ENCODE peak calls at places on chromosomes 1 and 21, in four cellular contexts. U, J, E and I are unnamed samples.

GRCh38 chr1:44842763-44843655 is at the start of gene PTCH2:
- DNase-seq in J (peak), E (peak), U (peak), I (no peak)

GRCh38 chr1:153565529-153566374 is at the start of gene S100A2:
- DNase-seq in E (no peak), J (peak), U (no peak), I (peak)

GRCh38 chr1:237390798-237391197 is 348.8 kb downstream of the RYR2 start:
- DNase-seq in J (no peak), U (no peak), E (no peak), I (no peak)

GRCh38 chr1:201903135-201903534 is 14.4 kb downstream of the SHISA4 start:
- DNase-seq in E (peak), J (no peak), U (no peak), I (peak)

GRCh38 chr1:155170101-155170785 is 2.9 kb downstream of the KRTCAP2 start:
- DNase-seq in U (no peak), J (no peak), E (no peak), I (no peak)

GRCh38 chr1:2979191-2980072 is 41.8 kb upstream of the ACTRT2 start:
- DNase-seq in E (no peak), U (no peak), J (no peak), I (no peak)

GRCh38 chr1:171998711-171999110 is 157.4 kb downstream of the DNM3 start:
- DNase-seq in U (no peak), J (no peak), E (no peak), I (no peak)

GRCh38 chr1:48048064-48048463 is 50.9 kb upstream of the TRABD2B start:
- DNase-seq in U (no peak), E (no peak), J (no peak), I (no peak)

GRCh38 chr1:62687421-62687902 is 724 bp downstream of the DOCK7 start:
- DNase-seq in U (no peak), J (peak), E (no peak), I (no peak)

GRCh38 chr1:223243441-223244050 is 100.5 kb upstream of the TLR5 start:
- DNase-seq in U (no peak), J (no peak), E (no peak), I (no peak)

GRCh38 chr1:912740-913301 is 10.9 kb upstream of the SAMD11 start:
- DNase-seq in J (peak), E (no peak), U (peak), I (no peak)

GRCh38 chr21:35963920-35964451 is 96.3 kb downstream of the SETD4 start:
- DNase-seq in J (no peak), E (no peak), U (no peak), I (peak)

GRCh38 chr1:226588484-226588883 is 39.9 kb downstream of the STUM start:
- DNase-seq in E (no peak), U (no peak), J (no peak), I (no peak)

GRCh38 chr1:1426961-1427934 is 6.2 kb upstream of the ANKRD65 start:
- DNase-seq in J (peak), E (no peak), U (no peak), I (no peak)

GRCh38 chr1:244970236-244970652 is 105.9 kb upstream of the HNRNPU start:
- DNase-seq in E (peak), U (peak), J (peak), I (peak)

GRCh38 chr1:11337536-11338350 is 64.7 kb downstream of the UBIAD1 start:
- DNase-seq in U (peak), J (peak), E (no peak), I (no peak)

GRCh38 chr1:201461783-201462441 is 7.1 kb downstream of the PHLDA3 start:
- DNase-seq in E (peak), U (peak), J (peak), I (peak)

GRCh38 chr1:220516722-220517042 is 11.3 kb upstream of the MARK1 start:
- DNase-seq in J (no peak), U (no peak), E (no peak), I (no peak)

GRCh38 chr1:33382651-33383415 is 48.1 kb downstream of the PHC2 start:
- DNase-seq in J (no peak), E (no peak), U (no peak), I (no peak)

GRCh38 chr1:94970783-94971182 is 43.9 kb upstream of the CNN3 start:
- DNase-seq in J (no peak), E (no peak), U (no peak), I (peak)

GRCh38 chr1:34787461-34788420 is 5.1 kb upstream of the GJA4 start:
- DNase-seq in U (no peak), J (no peak), E (no peak), I (no peak)

GRCh38 chr1:98991127-98992003 is 13.3 kb downstream of the PLPPR5 start:
- DNase-seq in E (no peak), U (no peak), J (peak), I (no peak)

GRCh38 chr1:203450541-203451149 is 25.0 kb upstream of the PRELP start:
- DNase-seq in E (no peak), U (no peak), J (peak), I (no peak)

GRCh38 chr1:111813440-111814304 is 58.0 kb downstream of the DDX20 start:
- DNase-seq in J (no peak), U (no peak), E (no peak), I (no peak)

GRCh38 chr1:215517441-215517891 is 49.6 kb upstream of the KCTD3 start:
- DNase-seq in J (peak), U (no peak), E (no peak), I (no peak)

GRCh38 chr1:75330633-75331032 is 196.4 kb downstream of the LHX8 start:
- DNase-seq in U (no peak), E (no peak), J (no peak), I (no peak)

GRCh38 chr1:116737020-116737854 is 17.0 kb upstream of the CD2 start:
- DNase-seq in E (no peak), U (peak), J (peak), I (peak)

GRCh38 chr1:56417636-56418035 is 161.7 kb downstream of the PLPP3 start:
- DNase-seq in E (no peak), J (no peak), U (no peak), I (no peak)

GRCh38 chr21:27058673-27059365 is 91.9 kb upstream of the ADAMTS5 start:
- DNase-seq in J (no peak), E (no peak), U (no peak), I (no peak)

GRCh38 chr21:27060190-27060589 is 93.3 kb upstream of the ADAMTS5 start:
- DNase-seq in E (no peak), U (no peak), J (no peak), I (no peak)

GRCh38 chr21:27057997-27058396 is 91.1 kb upstream of the ADAMTS5 start:
- DNase-seq in U (no peak), J (no peak), E (no peak), I (no peak)

GRCh38 chr21:27062441-27062840 is 95.6 kb upstream of the ADAMTS5 start:
- DNase-seq in J (no peak), U (no peak), E (no peak), I (no peak)

GRCh38 chr21:27061783-27062182 is 94.9 kb upstream of the ADAMTS5 start:
- DNase-seq in J (no peak), U (no peak), E (no peak), I (no peak)
- TF ChIP-seq POLR2A in J (no peak), U (no peak), E (no peak), I (no peak)

DNA sequence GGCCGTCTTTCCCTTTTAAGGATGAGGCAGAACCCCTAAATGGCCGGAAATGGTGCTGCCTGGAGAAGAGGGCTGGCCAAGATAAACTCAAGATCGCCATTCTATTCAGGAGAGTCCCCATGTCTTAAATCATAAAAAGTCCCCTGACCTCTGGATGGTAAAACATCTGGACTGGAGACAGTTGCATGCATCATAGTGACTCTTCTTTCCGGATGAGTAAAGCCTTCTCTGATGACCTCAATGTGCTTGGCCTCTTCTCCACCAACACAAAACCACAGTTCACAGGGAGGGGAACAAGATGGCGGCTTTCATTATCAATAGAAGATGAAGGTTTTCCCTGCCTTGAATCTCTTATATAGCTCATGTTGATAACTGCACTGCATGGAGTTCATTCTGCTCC is 27.5 kb upstream of the H6PD start:
- DNase-seq in U (no peak), E (no peak), J (no peak), I (no peak)
- TF ChIP-seq POLR2A in U (no peak), E (no peak), J (no peak), I (no peak)

DNA sequence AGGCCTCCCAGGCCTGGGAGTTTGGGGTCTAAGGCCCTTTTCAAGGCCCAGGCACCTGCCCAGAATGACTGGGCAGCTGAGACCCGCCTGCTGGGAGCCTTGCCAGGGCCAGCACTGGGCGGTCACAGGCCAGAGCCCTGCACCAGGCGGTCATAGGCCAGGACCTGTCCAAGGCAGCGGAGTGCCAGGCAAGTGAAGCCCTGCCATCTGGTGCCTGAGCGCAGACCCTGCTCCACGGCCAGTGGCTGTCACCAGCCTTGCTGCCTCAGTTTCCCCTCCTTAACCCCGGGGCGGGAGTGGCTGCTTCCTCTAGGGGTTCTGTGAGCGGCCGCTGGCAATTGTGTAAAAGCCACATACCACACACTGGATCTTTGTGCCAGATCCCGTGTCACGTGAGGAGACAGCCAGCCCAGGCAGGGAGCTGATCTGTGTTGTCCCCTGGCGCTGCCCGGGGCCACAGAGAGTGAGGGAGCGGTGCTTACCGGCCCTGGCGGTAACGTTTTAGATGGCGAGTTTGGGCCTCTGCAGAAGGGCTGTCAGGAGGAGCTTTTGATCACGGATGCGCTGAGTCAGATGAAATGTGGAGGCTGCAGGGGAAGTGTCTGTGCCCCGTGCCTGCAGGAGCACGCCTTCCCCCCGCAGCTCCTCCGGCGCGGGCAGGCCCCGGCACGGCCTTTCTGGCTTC is 4.6 kb downstream of the COL18A1 start:
- DNase-seq in U (peak), E (no peak), J (no peak), I (no peak)
- TF ChIP-seq POLR2A in U (no peak), E (no peak), J (no peak), I (no peak)

DNA sequence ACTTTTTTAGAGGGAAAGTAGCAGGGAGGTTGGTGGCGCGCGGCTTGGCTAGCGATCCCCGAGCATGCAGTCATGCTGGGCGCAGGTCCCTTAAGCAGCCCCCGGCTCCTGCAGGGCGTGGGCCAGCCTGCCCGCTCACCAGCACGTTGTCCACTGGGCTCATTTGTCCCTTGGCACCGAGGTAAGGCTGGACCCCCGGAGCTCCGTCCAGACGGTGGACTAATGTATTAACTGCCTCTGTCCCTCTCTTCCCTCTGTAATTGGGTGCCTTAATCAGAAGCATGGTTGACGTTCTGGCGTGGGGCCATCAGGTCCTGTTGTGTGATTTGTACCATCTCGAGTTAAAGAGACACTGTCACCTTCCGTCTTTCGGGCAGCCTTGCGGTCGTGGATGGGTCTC is 17.7 kb downstream of the TMEM201 start:
- DNase-seq in J (no peak), U (no peak), E (no peak), I (no peak)
- TF ChIP-seq POLR2A in J (no peak), U (no peak), E (no peak), I (no peak)

GRCh38 chr1:114033219-114033706 is 54.0 kb downstream of the OLFML3 start:
- DNase-seq in U (no peak), E (no peak), J (peak), I (no peak)

GRCh38 chr1:114035304-114035700 is 56.0 kb downstream of the OLFML3 start:
- DNase-seq in J (no peak), U (no peak), E (no peak), I (no peak)

GRCh38 chr1:114032271-114033218 is 53.3 kb downstream of the OLFML3 start:
- DNase-seq in U (no peak), E (no peak), J (peak), I (peak)

GRCh38 chr1:114033961-114034360 is 54.7 kb downstream of the OLFML3 start:
- DNase-seq in E (no peak), J (no peak), U (no peak), I (no peak)

DNA sequence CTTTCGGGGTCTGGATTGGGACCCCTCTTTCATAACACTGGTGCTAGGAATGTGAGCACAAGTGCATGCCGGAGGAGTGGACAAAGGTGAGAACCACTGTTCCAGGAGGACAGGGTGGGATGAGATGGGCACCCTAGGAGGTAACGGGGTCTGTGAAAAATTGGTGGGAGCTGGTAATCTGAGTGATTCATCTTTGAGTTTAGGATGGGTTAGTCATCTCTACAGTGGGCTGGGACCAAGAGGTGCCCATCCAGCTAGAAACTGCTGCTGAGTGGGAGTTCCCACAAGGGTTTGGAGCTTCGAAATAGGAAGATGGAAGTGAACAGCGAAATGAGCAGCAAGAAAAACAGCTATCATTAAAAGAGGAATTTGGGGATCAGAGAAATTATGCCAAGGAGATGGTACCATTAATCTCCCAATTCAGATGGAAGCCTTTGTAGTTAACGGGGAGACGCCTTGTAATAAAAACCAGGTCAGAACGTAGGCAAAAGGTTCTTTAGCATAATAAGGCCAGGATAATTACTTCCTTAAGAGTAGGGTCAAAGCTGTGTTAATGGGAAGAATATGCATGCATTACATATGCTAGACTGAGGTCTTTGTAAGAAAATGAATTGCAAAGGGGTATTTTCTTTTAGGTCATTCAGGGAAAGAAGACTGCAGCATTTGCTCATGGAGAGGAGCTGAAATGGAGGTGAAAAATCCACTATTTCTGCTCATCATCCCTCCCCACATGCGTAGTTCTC is 55.5 kb downstream of the OLFML3 start:
- DNase-seq in E (no peak), U (no peak), J (no peak), I (no peak)
- TF ChIP-seq POLR2A in E (no peak), U (no peak), J (no peak), I (no peak)

DNA sequence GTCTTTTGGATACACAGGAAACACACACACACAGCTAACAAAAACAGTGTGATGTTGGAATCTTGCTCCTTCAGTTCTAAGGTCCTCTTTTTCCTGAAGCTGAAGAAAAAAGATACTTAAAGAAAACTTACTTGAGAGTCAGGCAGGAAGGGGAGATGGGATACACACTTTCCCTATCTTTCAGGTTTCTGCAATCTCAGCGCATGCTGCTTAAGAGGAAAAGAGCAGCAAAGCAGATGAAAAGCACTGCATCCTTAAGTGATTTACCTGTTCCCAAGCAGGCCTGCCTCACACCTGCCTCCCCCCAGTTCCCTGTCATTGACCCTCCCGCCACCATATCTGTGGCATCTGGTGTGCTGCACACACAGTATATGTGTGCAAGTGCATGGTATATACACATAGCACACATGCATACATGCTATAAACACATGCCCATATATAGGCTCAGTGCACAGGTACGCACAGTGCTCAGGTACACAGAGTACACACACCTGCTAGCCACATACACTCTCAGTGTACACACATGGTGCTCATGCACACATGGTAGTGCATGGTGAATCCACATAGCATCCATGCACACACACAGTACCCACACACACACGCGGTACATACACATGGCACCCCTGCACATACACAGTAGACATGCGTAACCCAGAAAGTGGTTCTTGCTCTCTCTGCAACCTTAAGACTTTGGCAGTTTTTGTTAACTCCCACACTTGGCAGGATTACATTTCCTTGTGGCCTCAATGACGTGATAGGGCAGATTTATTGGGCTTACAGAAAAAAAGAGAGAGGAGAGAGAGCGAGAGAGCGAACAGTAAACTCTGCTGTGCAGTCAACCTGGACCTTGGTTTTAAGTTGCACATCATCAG is 166.9 kb downstream of the TOMM20 start:
- DNase-seq in E (no peak), U (no peak), J (peak), I (peak)
- TF ChIP-seq POLR2A in E (no peak), U (no peak), J (no peak), I (peak)

DNA sequence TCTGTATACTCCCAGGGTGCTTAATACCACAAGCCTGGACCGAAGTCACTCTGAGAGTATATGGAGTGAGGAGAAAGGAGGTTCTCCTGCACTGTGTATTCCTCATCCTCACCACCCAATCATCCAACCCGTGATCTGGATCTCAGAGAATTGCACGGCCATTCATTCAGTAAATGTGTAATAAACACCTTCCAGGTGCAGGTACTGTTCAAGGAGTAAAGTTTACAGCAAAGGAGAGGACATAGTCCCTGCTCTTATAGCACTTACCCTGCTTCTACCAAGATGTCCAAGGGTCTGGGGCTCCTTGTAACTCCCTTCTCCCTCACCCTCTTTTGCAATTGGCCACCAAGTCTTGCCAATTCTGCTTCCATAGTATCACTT is 139.2 kb upstream of the JUN start:
- DNase-seq in U (no peak), E (no peak), J (no peak), I (no peak)
- TF ChIP-seq POLR2A in U (no peak), E (no peak), J (no peak), I (no peak)

DNA sequence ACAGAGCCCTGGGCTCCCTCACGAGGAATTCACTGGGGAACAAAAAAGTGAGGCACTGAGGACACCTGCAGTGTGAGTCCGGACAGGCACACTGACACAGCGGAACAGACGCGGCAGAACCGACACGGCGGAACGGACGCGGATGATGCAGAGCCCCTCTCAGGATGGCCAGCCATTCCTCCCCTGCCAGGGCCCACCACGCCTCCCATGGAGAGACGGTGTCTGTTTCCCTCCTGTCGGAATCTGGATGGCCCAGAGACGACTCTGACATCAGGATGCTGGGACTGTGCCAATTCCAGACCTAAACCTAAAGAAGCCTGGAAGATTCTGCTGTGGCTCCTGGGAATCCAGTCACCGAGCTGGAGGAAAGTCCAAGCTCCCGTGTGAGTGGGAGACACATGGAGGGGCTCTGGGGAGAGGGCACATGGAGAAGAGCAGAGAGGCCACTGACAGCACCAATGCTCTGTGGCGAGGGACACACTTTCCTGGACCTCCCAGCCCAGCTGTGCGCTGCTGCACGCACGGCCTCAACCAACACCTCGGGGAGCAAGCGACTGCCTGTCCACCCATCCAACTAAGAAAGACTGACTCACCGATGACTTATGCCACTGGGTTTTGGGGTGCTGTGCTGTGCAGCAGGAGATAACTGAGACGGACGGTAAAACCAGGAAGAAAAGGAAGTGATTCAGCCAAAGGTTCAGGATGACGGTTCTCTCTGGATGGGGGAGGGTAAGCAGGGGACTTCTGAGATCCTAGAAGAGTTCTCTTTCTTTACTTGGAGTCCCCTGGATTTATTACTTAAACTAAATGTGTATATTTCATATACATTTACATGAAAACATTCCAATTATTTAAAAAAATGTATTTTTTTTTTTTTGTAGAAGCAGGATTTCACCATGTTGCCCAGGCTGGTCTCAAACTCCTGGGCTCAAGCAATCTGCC is 23.3 kb downstream of the ZBTB17 start:
- DNase-seq in E (no peak), J (peak), U (no peak), I (peak)
- TF ChIP-seq POLR2A in E (no peak), J (no peak), U (no peak), I (peak)